ENCODE peak calls at places on chromosomes 7 and 10, in eight cellular contexts. P is H7; V is prostate gland; Y is mammary epithelial cell; F is body of pancreas; L is naive thymus-derived CD4-positive, alpha-beta T cell; J is uterus; N is brain microvascular endothelial cell. I is an unnamed sample.

GRCh38 chr7:156236936-156237599 is 403.5 kb upstream of the RNF32 start:
- DNase-seq in Y (no peak), P (no peak), N (no peak), J (no peak), L (no peak), F (no peak), V (no peak), I (no peak)

GRCh38 chr7:156816943-156817572 is 75.9 kb downstream of the LMBR1 start:
- DNase-seq in Y (no peak), V (no peak), J (no peak), P (no peak), N (no peak), F (no peak), L (no peak), I (no peak)

GRCh38 chr7:158406817-158407216 is 180.8 kb downstream of the PTPRN2 start:
- DNase-seq in J (no peak), Y (no peak), V (no peak), L (no peak), N (no peak), P (peak; percentile 43), F (no peak), I (no peak)

GRCh38 chr7:31098606-31099360 is 46.7 kb downstream of the ADCYAP1R1 start:
- DNase-seq in V (no peak), N (no peak), P (peak; percentile 16), J (peak; percentile 1), Y (no peak), F (no peak), L (no peak), I (no peak)

GRCh38 chr7:55095672-55096071 is 76.9 kb downstream of the EGFR start:
- DNase-seq in J (no peak), L (no peak), N (no peak), P (no peak), V (no peak), Y (no peak), F (no peak), I (no peak)

GRCh38 chr7:30226593-30227268 is 57.7 kb upstream of the ZNRF2 start:
- DNase-seq in L (no peak), F (peak; percentile 79), P (peak; percentile 44), N (no peak), Y (peak; percentile 59), J (no peak), V (no peak), I (peak; percentile 13)

GRCh38 chr7:27723086-27723485 is 16.9 kb upstream of the TAX1BP1 start:
- DNase-seq in V (no peak), F (peak; percentile 26), J (no peak), Y (peak; percentile 40), N (no peak), L (no peak), P (no peak), I (no peak)

GRCh38 chr7:27735165-27735564 is 4.8 kb upstream of the TAX1BP1 start:
- DNase-seq in F (no peak), J (no peak), P (no peak), N (no peak), V (no peak), L (no peak), Y (no peak), I (no peak)

GRCh38 chr10:74706966-74707365 is 119.4 kb upstream of the KAT6B start:
- DNase-seq in Y (peak; percentile 57), V (no peak), J (no peak), N (no peak), P (no peak), L (no peak), F (no peak), I (no peak)

GRCh38 chr7:69981646-69982045 is 383.4 kb downstream of the AUTS2 start:
- DNase-seq in L (no peak), V (no peak), J (no peak), N (no peak), Y (no peak), F (no peak), P (no peak), I (no peak)

GRCh38 chr7:114818501-114818900 is 103.4 kb upstream of the MDFIC start:
- DNase-seq in V (no peak), F (no peak), L (no peak), N (peak; percentile 70), Y (peak; percentile 87), J (no peak), P (no peak), I (peak; percentile 61)

GRCh38 chr10:13784067-13784466 is 197.3 kb downstream of the PRPF18 start:
- DNase-seq in N (peak; percentile 67), V (no peak), J (no peak), F (no peak), P (no peak), L (no peak), Y (no peak), I (no peak)

GRCh38 chr7:67105382-67105781 is 108.7 kb downstream of the TYW1 start:
- DNase-seq in N (peak; percentile 71), P (no peak), V (no peak), Y (peak; percentile 14), F (no peak), L (no peak), J (no peak), I (no peak)

GRCh38 chr7:3034591-3035150 is 9.0 kb downstream of the CARD11 start:
- DNase-seq in Y (no peak), F (no peak), P (no peak), N (no peak), J (no peak), L (no peak), V (no peak), I (no peak)

GRCh38 chr10:126397640-126398382 is 9.5 kb upstream of the ADAM12 start:
- DNase-seq in J (no peak), Y (peak; percentile 89), L (no peak), P (peak; percentile 35), N (peak; percentile 96), F (no peak), V (no peak), I (peak; percentile 52)

GRCh38 chr10:3825244-3825643 is 40.2 kb upstream of the KLF6 start:
- DNase-seq in L (no peak), J (no peak), P (no peak), V (no peak), Y (peak; percentile 73), N (peak; percentile 75), F (no peak), I (no peak)
- H3K36me3 ChIP-seq in L (no peaks in the 10 kb centered on the region), J (no peaks in the 10 kb centered on the region), P (no peaks in the 10 kb centered on the region), V (no peaks in the 10 kb centered on the region), Y (no peaks in the 10 kb centered on the region), N (no peaks in the 10 kb centered on the region), F (no peaks in the 10 kb centered on the region), I (no peaks in the 10 kb centered on the region)

GRCh38 chr7:88013981-88014380 is 79.9 kb downstream of the ADAM22 start:
- DNase-seq in J (no peak), V (no peak), F (no peak), Y (no peak), P (no peak), L (no peak), N (no peak), I (no peak)

GRCh38 chr7:88020953-88021650 is 87.1 kb downstream of the ADAM22 start:
- DNase-seq in L (no peak), N (no peak), Y (no peak), J (no peak), P (no peak), V (no peak), F (no peak), I (no peak)

GRCh38 chr7:88009651-88010050 is 75.6 kb downstream of the ADAM22 start:
- DNase-seq in V (no peak), Y (no peak), N (no peak), J (no peak), L (no peak), P (no peak), F (no peak), I (no peak)

GRCh38 chr7:88014581-88014980 is 80.5 kb downstream of the ADAM22 start:
- DNase-seq in P (no peak), N (no peak), L (no peak), J (no peak), F (no peak), Y (no peak), V (no peak), I (no peak)

GRCh38 chr7:88015309-88015708 is 81.3 kb downstream of the ADAM22 start:
- DNase-seq in Y (no peak), P (no peak), L (no peak), J (no peak), V (no peak), F (no peak), N (no peak), I (no peak)
- H3K4me3 ChIP-seq in Y (no peak overlapping the region), P (no peak overlapping the region), L (no peak overlapping the region), J (no peak overlapping the region), V (no peak overlapping the region), F (no peak overlapping the region), N (no peak overlapping the region), I (no peak overlapping the region)

GRCh38 chr10:119640384-119640783 is 10.8 kb upstream of the BAG3 start:
- DNase-seq in Y (no peak), J (no peak), N (no peak), F (no peak), P (no peak), L (no peak), V (no peak), I (no peak)

GRCh38 chr10:119637631-119638030 is 13.5 kb upstream of the BAG3 start:
- DNase-seq in N (no peak), V (no peak), P (no peak), Y (no peak), J (no peak), F (no peak), L (no peak), I (no peak)

GRCh38 chr10:119642556-119643111 is 8.5 kb upstream of the BAG3 start:
- DNase-seq in V (no peak), N (no peak), F (no peak), L (no peak), P (no peak), J (no peak), Y (peak; percentile 43), I (no peak)

GRCh38 chr10:119640875-119641526 is 10.2 kb upstream of the BAG3 start:
- DNase-seq in N (no peak), V (no peak), L (no peak), J (no peak), Y (no peak), F (no peak), P (no peak), I (no peak)

GRCh38 chr10:119638982-119639381 is 12.2 kb upstream of the BAG3 start:
- DNase-seq in L (no peak), N (no peak), F (no peak), J (no peak), Y (no peak), V (no peak), P (no peak), I (no peak)
- H3K36me3 ChIP-seq in L (no peaks in the 10 kb centered on the region), N (no peaks in the 10 kb centered on the region), F (no peaks in the 10 kb centered on the region), J (no peaks in the 10 kb centered on the region), Y (no peaks in the 10 kb centered on the region), V (no peaks in the 10 kb centered on the region), P (no peaks in the 10 kb centered on the region), I (no peaks in the 10 kb centered on the region)

DNA sequence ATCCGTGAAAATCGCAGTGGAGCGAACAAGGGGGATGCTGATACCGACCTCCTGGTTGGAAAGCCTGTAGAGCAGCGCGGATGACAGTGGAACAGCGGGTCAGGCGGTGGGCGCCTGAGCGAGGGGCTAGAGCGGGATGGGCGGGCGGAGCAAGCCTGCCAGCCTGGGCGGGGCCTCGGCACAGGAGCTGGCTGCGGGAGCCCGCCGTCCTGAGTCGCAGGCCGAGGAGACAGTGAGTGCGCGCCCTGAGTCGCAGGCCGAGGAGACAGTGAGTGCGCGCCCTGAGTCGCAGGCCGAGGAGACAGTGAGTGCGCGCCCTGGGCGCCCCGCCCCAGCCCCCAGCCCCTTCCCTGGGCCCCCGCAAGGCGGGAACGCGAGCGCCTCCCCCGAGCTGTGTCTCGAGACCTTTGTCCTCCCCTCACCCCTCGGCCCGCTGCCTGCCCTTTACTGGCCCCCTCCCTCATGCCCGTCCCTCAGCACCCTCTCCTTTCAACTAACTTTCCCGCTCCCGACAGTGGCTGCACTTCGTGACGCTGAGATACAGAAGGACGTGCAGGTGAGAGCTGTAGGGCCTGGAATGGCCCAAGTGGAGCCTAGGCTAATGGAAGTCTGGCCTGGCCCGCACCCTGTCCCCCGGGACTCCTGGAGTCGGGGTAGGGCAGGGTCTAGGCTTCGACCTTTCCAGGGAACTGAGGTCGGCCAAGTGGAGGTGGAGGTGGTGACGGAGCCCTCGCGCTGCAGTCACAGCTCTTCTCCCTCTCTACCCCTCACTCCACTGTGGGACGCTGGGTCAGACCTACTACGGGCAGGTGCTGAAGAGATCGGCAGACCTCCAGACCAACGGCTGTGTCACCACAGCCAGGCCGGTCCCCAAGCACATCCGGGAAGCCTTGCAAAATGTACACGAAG is at the start of gene AS3MT:
- DNase-seq in J (peak; percentile 29), V (peak; percentile 24), N (no peak), P (peak; percentile 94), L (peak; percentile 25), Y (no peak), F (peak; percentile 29), I (no peak)
- H3K4me3 ChIP-seq in J (peak within 1 kb of the TSS; percentile 43), V (peak within 1 kb of the TSS; percentile 43), N (peak within 1 kb of the TSS; percentile 59), P (peak within 1 kb of the TSS; percentile 61), L (no peak within 1 kb of the TSS), Y (peak within 1 kb of the TSS; percentile 33), F (peak within 1 kb of the TSS; percentile 3), I (peak within 1 kb of the TSS; percentile 19)